ENCODE peak calls at places on chromosomes 6 and 20, in six cellular contexts. S is upper lobe of right lung, B is substantia nigra, U is psoas muscle, F is pancreas, M is heart right ventricle. R is an unnamed sample.

GRCh38 chr6:33427585-33428218 is 7.8 kb downstream of the SYNGAP1 start:
- DNase-seq in S (peak), B (peak), U (peak), F (peak), M (peak), R (no peak)

GRCh38 chr6:99979953-99980352 is 14.1 kb downstream of the MCHR2 start:
- DNase-seq in S (no peak), B (no peak), U (no peak), F (no peak), M (no peak), R (no peak)

GRCh38 chr6:37977715-37978114 is 158.2 kb downstream of the ZFAND3 start:
- DNase-seq in S (no peak), B (no peak), U (no peak), F (no peak), M (no peak), R (no peak)

GRCh38 chr20:40959325-40960092 is 69.1 kb upstream of the TOP1 start:
- DNase-seq in S (no peak), B (no peak), U (no peak), F (no peak), M (no peak), R (no peak)

GRCh38 chr6:111416529-111416928 is 66.5 kb downstream of the REV3L start:
- DNase-seq in S (no peak), B (no peak), U (no peak), F (no peak), M (no peak), R (no peak)

GRCh38 chr6:125781307-125781868 is 9.4 kb upstream of the NCOA7 start:
- DNase-seq in S (no peak), B (no peak), U (no peak), F (no peak), M (no peak), R (no peak)

GRCh38 chr6:158825951-158826306 is 6.8 kb upstream of the EZR start:
- DNase-seq in S (no peak), B (no peak), U (no peak), F (peak), M (peak), R (no peak)

GRCh38 chr6:79989641-79990040 is 14.8 kb upstream of the TTK start:
- DNase-seq in S (no peak), B (no peak), U (no peak), F (no peak), M (no peak), R (no peak)

GRCh38 chr6:45054610-45055009 is 273.5 kb upstream of the RUNX2 start:
- DNase-seq in S (no peak), B (no peak), U (no peak), F (no peak), M (no peak), R (no peak)

GRCh38 chr20:8116067-8116811 is 15.8 kb upstream of the PLCB1 start:
- DNase-seq in S (no peak), B (no peak), U (no peak), F (no peak), M (no peak), R (peak)

GRCh38 chr6:156807795-156808194 is 30.6 kb downstream of the ARID1B start:
- DNase-seq in S (no peak), B (no peak), U (no peak), F (no peak), M (no peak), R (no peak)

GRCh38 chr20:6919792-6920468 is 152.4 kb downstream of the BMP2 start:
- DNase-seq in S (no peak), B (no peak), U (no peak), F (no peak), M (no peak), R (no peak)

GRCh38 chr20:34713194-34713943 is 9.2 kb downstream of the TP53INP2 start:
- DNase-seq in S (no peak), B (no peak), U (no peak), F (no peak), M (peak), R (peak)

GRCh38 chr6:129331450-129332138 is 378.4 kb downstream of the ARHGAP18 start:
- DNase-seq in S (no peak), B (no peak), U (no peak), F (no peak), M (no peak), R (no peak)

GRCh38 chr20:58287638-58288037 is 21.9 kb upstream of the RAB22A start:
- DNase-seq in S (no peak), B (no peak), U (no peak), F (no peak), M (no peak), R (no peak)

GRCh38 chr6:11500008-11500407 is 37.5 kb upstream of the TMEM170B start:
- DNase-seq in S (no peak), B (no peak), U (no peak), F (no peak), M (no peak), R (peak)

GRCh38 chr6:1242439-1242838 is 69.5 kb upstream of the FOXQ1 start:
- DNase-seq in S (no peak), B (no peak), U (no peak), F (no peak), M (no peak), R (no peak)

GRCh38 chr6:3013486-3013885 is 13.8 kb downstream of the NQO2 start:
- DNase-seq in S (no peak), B (no peak), U (peak), F (no peak), M (no peak), R (peak)

GRCh38 chr6:32622545-32623401 is 14.4 kb upstream of the HLA-DQA1 start:
- DNase-seq in S (no peak), B (peak), U (no peak), F (peak), M (no peak), R (no peak)

GRCh38 chr20:9626357-9626756 is 112.0 kb downstream of the LAMP5 start:
- DNase-seq in S (no peak), B (no peak), U (no peak), F (no peak), M (no peak), R (no peak)

GRCh38 chr6:90758741-90759140 is 171.9 kb upstream of the MAP3K7 start:
- DNase-seq in S (no peak), B (no peak), U (no peak), F (no peak), M (no peak), R (no peak)

DNA sequence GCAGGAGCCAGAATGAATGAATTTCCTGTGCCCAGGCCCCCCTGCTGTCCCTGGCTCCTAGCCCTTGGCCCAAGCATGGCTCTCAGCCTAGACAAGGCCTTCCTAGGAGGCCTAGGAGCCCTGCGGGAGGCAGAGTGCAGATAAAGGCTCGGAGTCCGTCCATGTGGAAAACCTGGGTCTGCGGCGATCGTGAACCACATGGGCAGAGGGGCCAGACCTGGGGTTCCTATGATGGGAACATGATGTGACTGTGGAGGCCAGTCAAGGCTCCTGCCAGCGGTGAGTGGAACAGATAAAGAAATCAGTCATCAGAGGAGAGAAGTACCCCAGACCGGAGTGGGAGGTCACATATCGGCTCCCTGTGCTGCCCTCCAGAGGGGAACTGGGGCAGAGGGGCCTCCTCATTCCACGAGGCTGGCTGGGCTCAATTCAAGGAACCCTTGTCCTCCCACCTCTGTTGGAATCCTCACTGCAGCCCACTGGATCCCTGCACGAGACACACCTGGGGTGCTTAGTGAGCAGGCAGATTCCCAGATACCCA is 5.8 kb upstream of the VSTM2L start:
- DNase-seq in S (no peak), B (peak), U (no peak), F (no peak), M (no peak), R (no peak)
- H3K27ac ChIP-seq in S (no peak), B (no peak), U (no peak), F (no peak), M (no peak), R (no peak)

DNA sequence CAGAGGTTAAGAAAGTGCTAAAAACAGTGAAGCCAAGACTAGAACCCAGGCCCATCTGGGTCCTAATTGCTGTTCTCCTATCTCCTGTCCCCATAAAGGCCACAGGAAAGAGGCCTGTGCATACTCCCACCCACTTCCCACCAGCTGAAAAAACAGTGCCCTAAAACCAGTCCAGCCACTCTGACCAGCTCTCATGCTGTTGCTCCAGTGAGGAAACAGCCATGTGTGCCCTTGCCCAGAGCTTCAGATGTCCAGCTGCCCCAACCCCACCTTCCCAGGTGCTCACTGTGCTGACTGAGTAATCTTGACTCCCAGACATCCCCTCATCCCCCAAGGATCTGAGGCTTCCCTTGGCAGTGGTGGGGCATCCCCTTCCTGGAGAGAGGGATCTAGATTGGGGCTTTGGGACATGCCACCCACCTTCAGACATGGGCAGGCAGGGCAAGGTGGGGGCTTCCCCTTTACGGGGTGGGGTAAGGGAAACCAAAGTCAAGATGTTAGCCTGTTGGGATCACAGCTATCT is 28.7 kb downstream of the KCNK5 start:
- DNase-seq in S (no peak), B (no peak), U (no peak), F (no peak), M (no peak), R (no peak)
- H3K27ac ChIP-seq in S (no peak), B (no peak), U (no peak), F (no peak), M (no peak), R (no peak)

GRCh38 chr20:63639093-63639860 is 12.4 kb upstream of the GMEB2 start:
- DNase-seq in S (no peak), B (no peak), U (no peak), F (no peak), M (peak), R (no peak)

GRCh38 chr20:63640086-63640485 is 13.1 kb downstream of the STMN3 start:
- DNase-seq in S (no peak), B (no peak), U (no peak), F (no peak), M (no peak), R (no peak)

GRCh38 chr20:63635431-63636141 is 8.7 kb upstream of the GMEB2 start:
- DNase-seq in S (peak), B (peak), U (no peak), F (no peak), M (no peak), R (no peak)

GRCh38 chr20:63633732-63634131 is 6.8 kb upstream of the GMEB2 start:
- DNase-seq in S (no peak), B (no peak), U (no peak), F (no peak), M (no peak), R (no peak)

GRCh38 chr20:63636752-63637633 is 10.1 kb upstream of the GMEB2 start:
- DNase-seq in S (no peak), B (no peak), U (no peak), F (no peak), M (no peak), R (no peak)
- H3K27ac ChIP-seq in S (peak), B (no peak), U (no peak), F (no peak), M (no peak), R (no peak)

GRCh38 chr6:105747823-105748405 is 338.2 kb upstream of the PRDM1 start:
- DNase-seq in S (no peak), B (no peak), U (no peak), F (no peak), M (no peak), R (no peak)

GRCh38 chr6:105746130-105746505 is 340.0 kb upstream of the PRDM1 start:
- DNase-seq in S (no peak), B (no peak), U (no peak), F (no peak), M (no peak), R (no peak)

GRCh38 chr6:105744815-105745214 is 341.3 kb upstream of the PRDM1 start:
- DNase-seq in S (no peak), B (no peak), U (no peak), F (no peak), M (no peak), R (no peak)

GRCh38 chr6:105745464-105746129 is 340.5 kb upstream of the PRDM1 start:
- DNase-seq in S (no peak), B (no peak), U (no peak), F (no peak), M (no peak), R (no peak)

GRCh38 chr6:105746539-105746938 is 339.6 kb upstream of the PRDM1 start:
- DNase-seq in S (no peak), B (no peak), U (no peak), F (no peak), M (no peak), R (no peak)
- H3K27ac ChIP-seq in S (no peak), B (no peak), U (no peak), F (no peak), M (no peak), R (no peak)

R was measured in epithelial cell of prostate.